ENCODE peak calls at places on chromosome 1, in four cellular contexts. One of them, this sample, is unnamed.

GRCh38 chr1:230108580-230108979 is 41.5 kb downstream of the GALNT2 start:
- DNase-seq in A549: no peak
- DNase-seq in OCI-LY7: no peak
- DNase-seq in esophagus squamous epithelium: no peak
- DNase-seq in this sample: no peak

GRCh38 chr1:178011101-178011828 is 41.4 kb upstream of the SEC16B start:
- DNase-seq in A549: peak
- DNase-seq in OCI-LY7: no peak
- DNase-seq in esophagus squamous epithelium: no peak
- DNase-seq in this sample: peak

GRCh38 chr1:156749429-156750118 is 1.9 kb downstream of the HDGF start:
- DNase-seq in A549: peak
- DNase-seq in OCI-LY7: no peak
- DNase-seq in esophagus squamous epithelium: no peak
- DNase-seq in this sample: no peak

GRCh38 chr1:19068639-19069276 is 112.3 kb upstream of the IFFO2 start:
- DNase-seq in A549: no peak
- DNase-seq in OCI-LY7: no peak
- DNase-seq in esophagus squamous epithelium: no peak
- DNase-seq in this sample: no peak

GRCh38 chr1:57883145-57883699 is 459.4 kb upstream of the DAB1 start:
- DNase-seq in A549: no peak
- DNase-seq in OCI-LY7: no peak
- DNase-seq in esophagus squamous epithelium: no peak
- DNase-seq in this sample: no peak

GRCh38 chr1:22829001-22829989 is 118.7 kb downstream of the EPHB2 start:
- DNase-seq in A549: no peak
- DNase-seq in OCI-LY7: no peak
- DNase-seq in esophagus squamous epithelium: no peak
- DNase-seq in this sample: peak

GRCh38 chr1:113763651-113764050 is 4.4 kb upstream of the PHTF1 start:
- DNase-seq in A549: no peak
- DNase-seq in OCI-LY7: no peak
- DNase-seq in esophagus squamous epithelium: no peak
- DNase-seq in this sample: no peak

GRCh38 chr1:62245201-62245600 is 50.6 kb downstream of the L1TD1 start:
- DNase-seq in A549: no peak
- DNase-seq in OCI-LY7: no peak
- DNase-seq in esophagus squamous epithelium: no peak
- DNase-seq in this sample: no peak

GRCh38 chr1:43834280-43835140 is 99.1 kb upstream of the ARTN start:
- DNase-seq in A549: no peak
- DNase-seq in OCI-LY7: peak
- DNase-seq in esophagus squamous epithelium: no peak
- DNase-seq in this sample: no peak

GRCh38 chr1:220498188-220498587 is 29.7 kb upstream of the MARK1 start:
- DNase-seq in A549: no peak
- DNase-seq in OCI-LY7: no peak
- DNase-seq in esophagus squamous epithelium: no peak
- DNase-seq in this sample: peak

GRCh38 chr1:85406887-85407593 is 57.9 kb downstream of the DDAH1 start:
- DNase-seq in A549: peak
- DNase-seq in OCI-LY7: no peak
- DNase-seq in esophagus squamous epithelium: no peak
- DNase-seq in this sample: peak

GRCh38 chr1:48889615-48890014 is 112.9 kb upstream of the BEND5 start:
- DNase-seq in A549: no peak
- DNase-seq in OCI-LY7: no peak
- DNase-seq in esophagus squamous epithelium: no peak
- DNase-seq in this sample: no peak

GRCh38 chr1:145846191-145846590 is 761 bp downstream of the NUDT17 start:
- DNase-seq in A549: peak
- DNase-seq in OCI-LY7: peak
- DNase-seq in esophagus squamous epithelium: no peak
- DNase-seq in this sample: peak

GRCh38 chr1:44547361-44547760 is 126.9 kb downstream of the TMEM53 start:
- DNase-seq in A549: no peak
- DNase-seq in OCI-LY7: no peak
- DNase-seq in esophagus squamous epithelium: no peak
- DNase-seq in this sample: no peak

GRCh38 chr1:201739054-201739453 is 89.9 kb upstream of the IPO9 start:
- DNase-seq in A549: no peak
- DNase-seq in OCI-LY7: no peak
- DNase-seq in esophagus squamous epithelium: no peak
- DNase-seq in this sample: no peak

GRCh38 chr1:225425211-225425786 is 2.5 kb downstream of the LBR start:
- DNase-seq in A549: no peak
- DNase-seq in OCI-LY7: peak
- DNase-seq in esophagus squamous epithelium: no peak
- DNase-seq in this sample: peak

GRCh38 chr1:1014896-1015681 is 1.8 kb downstream of the ISG15 start:
- DNase-seq in A549: no peak
- DNase-seq in OCI-LY7: peak
- DNase-seq in esophagus squamous epithelium: no peak
- DNase-seq in this sample: no peak

GRCh38 chr1:203320546-203321272 is 15.4 kb downstream of the BTG2 start:
- DNase-seq in A549: no peak
- DNase-seq in OCI-LY7: peak
- DNase-seq in esophagus squamous epithelium: peak
- DNase-seq in this sample: no peak

GRCh38 chr1:86687595-86687994 is 16.8 kb upstream of the SH3GLB1 start:
- DNase-seq in A549: no peak
- DNase-seq in OCI-LY7: peak
- DNase-seq in esophagus squamous epithelium: no peak
- DNase-seq in this sample: no peak

GRCh38 chr1:225454733-225455132 is 26.9 kb upstream of the LBR start:
- DNase-seq in A549: peak
- DNase-seq in OCI-LY7: no peak
- DNase-seq in esophagus squamous epithelium: no peak
- DNase-seq in this sample: peak

GRCh38 chr1:234943801-234944402 is 184.7 kb downstream of the TOMM20 start:
- DNase-seq in A549: no peak
- DNase-seq in OCI-LY7: no peak
- DNase-seq in esophagus squamous epithelium: no peak
- DNase-seq in this sample: no peak

GRCh38 chr1:116472431-116472961 is 98.3 kb downstream of the CD58 start:
- DNase-seq in A549: no peak
- DNase-seq in OCI-LY7: no peak
- DNase-seq in esophagus squamous epithelium: no peak
- DNase-seq in this sample: no peak

GRCh38 chr1:119659628-119660027 is 11.6 kb upstream of the ZNF697 start:
- DNase-seq in A549: no peak
- DNase-seq in OCI-LY7: no peak
- DNase-seq in esophagus squamous epithelium: no peak
- DNase-seq in this sample: no peak

GRCh38 chr1:167173516-167174184 is 47.0 kb upstream of the POU2F1 start:
- DNase-seq in A549: no peak
- DNase-seq in OCI-LY7: no peak
- DNase-seq in esophagus squamous epithelium: no peak
- DNase-seq in this sample: no peak

GRCh38 chr1:25239681-25240541 is 7.3 kb downstream of the RSRP1 start:
- DNase-seq in A549: peak
- DNase-seq in OCI-LY7: peak
- DNase-seq in esophagus squamous epithelium: peak
- DNase-seq in this sample: peak

GRCh38 chr1:165854101-165854845 is 26.9 kb downstream of the UCK2 start:
- DNase-seq in A549: peak
- DNase-seq in OCI-LY7: no peak
- DNase-seq in esophagus squamous epithelium: no peak
- DNase-seq in this sample: no peak

GRCh38 chr1:224542783-224543440 is 73.2 kb upstream of the CNIH3 start:
- DNase-seq in A549: peak
- DNase-seq in OCI-LY7: no peak
- DNase-seq in esophagus squamous epithelium: no peak
- DNase-seq in this sample: peak

GRCh38 chr1:80779278-80779677 is 1021.5 kb upstream of the ADGRL2 start:
- DNase-seq in A549: no peak
- DNase-seq in OCI-LY7: no peak
- DNase-seq in esophagus squamous epithelium: no peak
- DNase-seq in this sample: no peak

GRCh38 chr1:152141971-152142584 is 16.9 kb downstream of the RPTN start:
- DNase-seq in A549: peak
- DNase-seq in OCI-LY7: peak
- DNase-seq in esophagus squamous epithelium: no peak
- DNase-seq in this sample: peak

GRCh38 chr1:228029281-228029680 is 22.5 kb downstream of the WNT3A start:
- DNase-seq in A549: no peak
- DNase-seq in OCI-LY7: no peak
- DNase-seq in esophagus squamous epithelium: no peak
- DNase-seq in this sample: no peak

GRCh38 chr1:228033376-228033775 is 26.6 kb downstream of the WNT3A start:
- DNase-seq in A549: no peak
- DNase-seq in OCI-LY7: no peak
- DNase-seq in esophagus squamous epithelium: no peak
- DNase-seq in this sample: no peak

GRCh38 chr1:228031276-228031995 is 24.6 kb downstream of the WNT3A start:
- DNase-seq in A549: no peak
- DNase-seq in OCI-LY7: no peak
- DNase-seq in esophagus squamous epithelium: no peak
- DNase-seq in this sample: no peak

GRCh38 chr1:228030451-228031201 is 23.8 kb downstream of the WNT3A start:
- DNase-seq in A549: no peak
- DNase-seq in OCI-LY7: no peak
- DNase-seq in esophagus squamous epithelium: no peak
- DNase-seq in this sample: no peak

GRCh38 chr1:228032041-228032440 is 25.2 kb downstream of the WNT3A start:
- DNase-seq in A549: no peak
- DNase-seq in OCI-LY7: no peak
- DNase-seq in esophagus squamous epithelium: no peak
- DNase-seq in this sample: no peak
- TF ChIP-seq CTCF in A549: no peak
- TF ChIP-seq CTCF in OCI-LY7: no peak
- TF ChIP-seq CTCF in esophagus squamous epithelium: no peak
- TF ChIP-seq CTCF in this sample: no peak

GRCh38 chr1:40873863-40874472 is 11.8 kb upstream of the CITED4 start:
- DNase-seq in A549: no peak
- DNase-seq in OCI-LY7: no peak
- DNase-seq in esophagus squamous epithelium: no peak
- DNase-seq in this sample: no peak

GRCh38 chr1:40872266-40872665 is 10.1 kb upstream of the CITED4 start:
- DNase-seq in A549: no peak
- DNase-seq in OCI-LY7: no peak
- DNase-seq in esophagus squamous epithelium: no peak
- DNase-seq in this sample: no peak

GRCh38 chr1:40866408-40866788 is 4.2 kb upstream of the CITED4 start:
- DNase-seq in A549: peak
- DNase-seq in OCI-LY7: no peak
- DNase-seq in esophagus squamous epithelium: no peak
- DNase-seq in this sample: no peak

GRCh38 chr1:40868051-40868723 is 6.0 kb upstream of the CITED4 start:
- DNase-seq in A549: peak
- DNase-seq in OCI-LY7: no peak
- DNase-seq in esophagus squamous epithelium: no peak
- DNase-seq in this sample: peak

DNA sequence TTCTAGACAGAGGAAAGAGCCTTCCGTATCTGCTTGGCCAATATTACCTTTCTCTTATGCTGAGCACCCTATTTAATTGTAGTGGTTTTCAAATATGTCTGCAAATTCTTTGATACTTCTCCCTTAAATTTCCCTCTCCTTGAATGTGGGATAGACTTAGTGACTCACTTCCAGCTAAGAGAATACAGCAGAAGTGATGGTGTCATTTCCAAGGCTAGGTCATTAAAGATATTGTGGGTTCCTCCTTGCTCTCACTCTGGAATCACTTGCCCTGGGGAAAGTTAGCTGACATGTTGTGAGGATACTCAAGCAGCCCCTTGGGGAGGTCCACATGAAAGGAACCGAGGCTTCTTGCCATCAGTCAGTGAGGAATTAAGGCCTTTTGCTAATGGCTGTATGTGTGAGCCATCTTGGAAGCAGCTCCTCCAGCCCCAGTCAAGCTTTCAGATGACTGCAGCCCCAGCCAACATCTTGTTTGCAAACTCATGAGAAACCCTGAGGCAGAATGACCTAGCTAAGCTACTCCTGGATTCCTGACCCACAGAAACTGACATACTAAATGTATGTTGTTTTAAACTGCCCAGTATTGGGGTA is 8.1 kb upstream of the CITED4 start:
- DNase-seq in A549: no peak
- DNase-seq in OCI-LY7: no peak
- DNase-seq in esophagus squamous epithelium: no peak
- DNase-seq in this sample: no peak
- H3K27ac ChIP-seq in A549: peak
- H3K27ac ChIP-seq in OCI-LY7: no peak
- H3K27ac ChIP-seq in esophagus squamous epithelium: no peak
- H3K27ac ChIP-seq in this sample: no peak

DNA sequence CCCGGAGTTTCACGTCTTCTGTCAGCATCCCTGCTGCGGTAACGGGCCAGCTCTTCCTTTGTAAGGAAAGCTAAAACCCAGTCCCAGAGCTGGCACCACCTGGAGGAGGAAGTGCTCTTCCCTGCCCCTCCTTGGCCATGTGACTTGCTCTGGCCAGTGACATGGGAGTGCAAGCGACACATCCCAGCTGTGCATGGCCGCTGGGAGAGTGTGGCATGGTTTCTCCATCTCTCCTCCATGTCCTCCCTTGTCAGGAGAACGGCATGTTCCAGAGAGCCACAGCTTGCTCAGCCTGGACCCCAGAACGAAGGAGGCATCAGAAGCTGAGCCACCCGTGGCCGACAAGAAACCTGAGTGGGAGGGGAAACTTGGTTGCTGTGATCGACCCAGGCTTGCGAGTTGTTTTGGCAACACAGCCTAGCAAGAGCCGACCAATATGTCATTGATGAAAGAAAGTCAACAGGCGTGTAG is 2.7 kb upstream of the PRXL2B start:
- DNase-seq in A549: peak
- DNase-seq in OCI-LY7: no peak
- DNase-seq in esophagus squamous epithelium: no peak
- DNase-seq in this sample: no peak
- TF ChIP-seq CTCF in A549: no peak
- TF ChIP-seq CTCF in OCI-LY7: no peak
- TF ChIP-seq CTCF in esophagus squamous epithelium: no peak
- TF ChIP-seq CTCF in this sample: no peak

DNA sequence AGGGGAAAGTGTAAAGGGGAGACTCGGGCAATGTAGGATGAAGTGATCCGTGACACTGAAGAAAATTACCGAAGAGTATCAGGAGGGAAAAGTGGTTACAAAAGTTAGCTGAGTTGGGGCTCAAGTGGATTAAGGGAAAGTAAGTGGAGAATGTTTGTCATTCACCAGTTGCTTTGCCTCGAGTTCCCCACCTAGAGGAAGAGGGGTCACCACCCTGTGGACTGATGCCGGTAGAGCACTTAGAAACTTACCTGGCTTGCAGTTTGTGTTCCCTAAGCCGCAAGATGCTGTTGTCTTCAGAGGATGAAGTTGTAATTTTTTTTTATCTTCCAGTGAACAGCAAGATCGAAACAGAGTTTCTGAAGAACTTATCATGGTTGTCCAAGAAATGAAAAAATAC is 1.0 kb downstream of the PER3 start:
- DNase-seq in A549: no peak
- DNase-seq in OCI-LY7: no peak
- DNase-seq in esophagus squamous epithelium: no peak
- DNase-seq in this sample: no peak
- H3K27ac ChIP-seq in A549: no peak
- H3K27ac ChIP-seq in OCI-LY7: no peak
- H3K27ac ChIP-seq in esophagus squamous epithelium: peak
- H3K27ac ChIP-seq in this sample: peak

GRCh38 chr1:150302338-150302737 is 8.7 kb downstream of the MRPS21 start:
- DNase-seq in A549: no peak
- DNase-seq in OCI-LY7: no peak
- DNase-seq in esophagus squamous epithelium: no peak
- DNase-seq in this sample: no peak
- TF ChIP-seq CTCF in A549: no peak
- TF ChIP-seq CTCF in OCI-LY7: no peak
- TF ChIP-seq CTCF in esophagus squamous epithelium: no peak
- TF ChIP-seq CTCF in this sample: no peak